ENCODE peak calls at places on chromosomes 2 and 18, in four cellular contexts. Y, M, P and B are unnamed samples.

GRCh38 chr2:56202722-56203121 is 18.9 kb downstream of the CCDC85A start:
- DNase-seq in Y (no peak), M (no peak), P (no peak), B (no peak)

GRCh38 chr2:135043345-135043744 is 3.9 kb downstream of the MAP3K19 start:
- DNase-seq in Y (no peak), M (peak; percentile 25), P (no peak), B (no peak)

GRCh38 chr2:60453301-60453700 is 100.2 kb downstream of the BCL11A start:
- DNase-seq in Y (no peak), M (no peak), P (no peak), B (no peak)

GRCh38 chr18:76633504-76634259 is 138.6 kb upstream of the ZNF516 start:
- DNase-seq in Y (no peak), M (no peak), P (no peak), B (no peak)

GRCh38 chr2:218880749-218881594 is at the start of gene WNT10A:
- DNase-seq in Y (no peak), M (no peak), P (no peak), B (no peak)

GRCh38 chr2:137966043-137966442 is 1.8 kb downstream of the HNMT start:
- DNase-seq in Y (no peak), M (no peak), P (no peak), B (no peak)

GRCh38 chr2:71561441-71562267 is 108.3 kb downstream of the DYSF start:
- DNase-seq in Y (no peak), M (no peak), P (no peak), B (no peak)

GRCh38 chr2:8604262-8604661 is 77.6 kb upstream of the ID2 start:
- DNase-seq in Y (peak; percentile 77), M (no peak), P (no peak), B (no peak)

GRCh38 chr2:16250886-16251285 is 310.5 kb downstream of the MYCN start:
- DNase-seq in Y (no peak), M (no peak), P (no peak), B (no peak)

GRCh38 chr18:44988821-44989587 is 308.3 kb downstream of the SETBP1 start:
- DNase-seq in Y (no peak), M (no peak), P (no peak), B (no peak)

GRCh38 chr2:17539596-17539992 is 902 bp upstream of the VSNL1 start:
- DNase-seq in Y (no peak), M (peak; percentile 39), P (peak; percentile 23), B (no peak)

GRCh38 chr18:487371-487770 is 13.1 kb downstream of the COLEC12 start:
- DNase-seq in Y (peak; percentile 46), M (no peak), P (no peak), B (no peak)

GRCh38 chr2:220276736-220277444 is 649.5 kb downstream of the SLC4A3 start:
- DNase-seq in Y (peak; percentile 49), M (no peak), P (no peak), B (no peak)

GRCh38 chr2:53036196-53036595 is 731.4 kb upstream of the CHAC2 start:
- DNase-seq in Y (peak; percentile 64), M (no peak), P (no peak), B (no peak)

GRCh38 chr18:66280470-66280869 is 323.4 kb downstream of the CDH19 start:
- DNase-seq in Y (no peak), M (no peak), P (peak; percentile 5), B (no peak)

GRCh38 chr18:29156531-29156930 is 979.6 kb upstream of the CDH2 start:
- DNase-seq in Y (no peak), M (no peak), P (no peak), B (no peak)

GRCh38 chr2:119360423-119360966 is 6.1 kb downstream of the C2orf76 start:
- DNase-seq in Y (no peak), M (no peak), P (no peak), B (no peak)

GRCh38 chr2:111618953-111619902 is 264.8 kb downstream of the ANAPC1 start:
- DNase-seq in Y (no peak), M (no peak), P (no peak), B (no peak)

GRCh38 chr2:178449700-178450573 is 1.0 kb downstream of the PRKRA start:
- DNase-seq in Y (peak; percentile 11), M (no peak), P (no peak), B (no peak)

GRCh38 chr2:31251018-31251417 is 17.1 kb downstream of the EHD3 start:
- DNase-seq in Y (no peak), M (no peak), P (no peak), B (no peak)

GRCh38 chr2:45962522-45962921 is 311.0 kb downstream of the PRKCE start:
- DNase-seq in Y (peak; percentile 84), M (no peak), P (peak; percentile 78), B (peak; percentile 65)

GRCh38 chr18:3256693-3257626 is 5.0 kb upstream of the MYL12B start:
- DNase-seq in Y (peak; percentile 91), M (peak; percentile 62), P (no peak), B (no peak)

GRCh38 chr2:237717366-237718276 is 81.0 kb upstream of the RBM44 start:
- DNase-seq in Y (no peak), M (no peak), P (no peak), B (no peak)

GRCh38 chr2:128635361-128635900 is 316.8 kb upstream of the HS6ST1 start:
- DNase-seq in Y (no peak), M (no peak), P (no peak), B (peak; percentile 53)

GRCh38 chr2:225894240-225894980 is 494.9 kb downstream of the NYAP2 start:
- DNase-seq in Y (peak; percentile 78), M (no peak), P (no peak), B (no peak)

GRCh38 chr2:69149631-69150215 is 136.7 kb downstream of the ANTXR1 start:
- DNase-seq in Y (peak; percentile 68), M (no peak), P (peak; percentile 41), B (no peak)

GRCh38 chr2:204625135-204625534 is 79.9 kb downstream of the PARD3B start:
- DNase-seq in Y (no peak), M (no peak), P (no peak), B (no peak)

GRCh38 chr2:100818003-100818605 is 1.8 kb upstream of the NPAS2 start:
- DNase-seq in Y (peak; percentile 29), M (no peak), P (no peak), B (no peak)

GRCh38 chr2:100818606-100819364 is 1.2 kb upstream of the NPAS2 start:
- DNase-seq in Y (peak; percentile 72), M (peak; percentile 77), P (peak; percentile 69), B (peak; percentile 73)

GRCh38 chr2:100814453-100814852 is 5.5 kb upstream of the NPAS2 start:
- DNase-seq in Y (no peak), M (no peak), P (no peak), B (no peak)

GRCh38 chr2:100819365-100820345 is at the start of gene NPAS2:
- DNase-seq in Y (peak; percentile 46), M (peak; percentile 66), P (peak; percentile 33), B (no peak)

GRCh38 chr2:100817388-100817985 is 2.5 kb upstream of the NPAS2 start:
- DNase-seq in Y (no peak), M (no peak), P (no peak), B (no peak)
- H3K27me3 ChIP-seq in Y (no peaks in the 10 kb centered on the region), M (peaks cover 2% of the 10 kb centered on the region), P (no peaks in the 10 kb centered on the region), B (no peaks in the 10 kb centered on the region)

GRCh38 chr18:37572736-37573135 is 7.1 kb upstream of the CELF4 start:
- DNase-seq in Y (no peak), M (no peak), P (no peak), B (no peak)
- H3K27me3 ChIP-seq in Y (peaks cover 15% of the 10 kb centered on the region), M (peaks cover 9% of the 10 kb centered on the region), P (peaks cover 51% of the 10 kb centered on the region), B (peaks cover 8% of the 10 kb centered on the region)

DNA sequence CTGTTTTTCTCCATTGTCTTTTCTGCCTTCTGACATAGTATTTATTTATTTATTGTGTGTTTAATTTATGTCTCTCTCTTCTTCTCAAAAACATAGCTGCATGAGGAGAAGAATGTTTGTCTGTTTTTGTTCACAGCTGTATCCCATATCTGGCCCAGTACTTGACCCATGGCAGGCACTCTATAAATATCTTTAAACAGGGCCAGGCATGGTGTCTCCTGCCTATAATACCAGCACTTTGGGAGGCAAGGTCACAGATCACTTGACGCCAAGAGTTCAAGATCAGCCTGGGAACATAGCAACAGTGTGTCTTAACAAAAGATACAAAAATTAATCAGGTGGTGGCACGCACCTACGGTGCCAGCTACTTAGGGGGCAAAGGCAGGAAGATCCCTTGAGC is 361.3 kb upstream of the KLHL29 start:
- DNase-seq in Y (no peak), M (no peak), P (no peak), B (no peak)
- H3K27me3 ChIP-seq in Y (no peaks in the 10 kb centered on the region), M (no peaks in the 10 kb centered on the region), P (peaks cover 16% of the 10 kb centered on the region), B (no peaks in the 10 kb centered on the region)

GRCh38 chr2:67215636-67216035 is 181.5 kb upstream of the ETAA1 start:
- DNase-seq in Y (peak; percentile 69), M (no peak), P (no peak), B (no peak)
- H3K27me3 ChIP-seq in Y (no peaks in the 10 kb centered on the region), M (peaks cover 9% of the 10 kb centered on the region), P (peaks cover 3% of the 10 kb centered on the region), B (no peaks in the 10 kb centered on the region)

DNA sequence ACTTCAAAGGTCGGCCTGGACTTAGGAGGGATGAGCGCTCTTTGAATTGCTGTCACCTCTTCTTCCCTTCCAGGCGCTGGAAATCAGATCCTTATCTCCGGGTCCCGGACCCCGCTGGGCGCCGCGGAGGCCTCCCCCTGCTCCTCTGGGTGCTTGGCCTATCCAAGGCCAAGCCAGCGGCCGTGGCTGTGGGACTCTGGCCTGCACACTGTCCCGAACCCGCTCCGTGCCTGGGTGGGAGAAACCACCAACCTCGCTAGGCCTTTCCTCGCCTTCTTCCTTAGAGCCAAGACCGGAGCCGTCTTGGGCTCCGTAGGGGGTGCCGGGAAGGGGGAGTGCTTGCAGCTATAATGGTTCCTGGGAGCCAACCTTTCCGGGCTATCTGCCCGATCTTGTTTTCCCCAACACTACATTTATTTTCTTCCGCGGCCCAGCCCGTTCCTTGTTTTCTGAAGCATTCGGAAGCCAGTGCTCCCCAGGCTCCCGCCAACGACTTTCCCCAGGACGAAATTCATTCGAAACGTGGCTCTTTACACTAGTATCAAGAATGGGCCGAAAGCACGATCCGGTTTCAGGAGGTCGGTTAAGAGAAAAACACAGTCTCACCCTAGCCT is 2.4 kb downstream of the OSR1 start:
- DNase-seq in Y (peak; percentile 29), M (no peak), P (no peak), B (no peak)
- H3K27me3 ChIP-seq in Y (no peaks in the 10 kb centered on the region), M (no peaks in the 10 kb centered on the region), P (peaks cover 77% of the 10 kb centered on the region), B (no peaks in the 10 kb centered on the region)

GRCh38 chr18:13485604-13486003 is 240.8 kb downstream of the FAM210A start:
- DNase-seq in Y (no peak), M (no peak), P (no peak), B (no peak)
- H3K27me3 ChIP-seq in Y (no peaks in the 10 kb centered on the region), M (no peaks in the 10 kb centered on the region), P (no peaks in the 10 kb centered on the region), B (no peaks in the 10 kb centered on the region)

GRCh38 chr2:86788881-86789686 is 1.6 kb downstream of the CD8A start:
- DNase-seq in Y (no peak), M (no peak), P (no peak), B (no peak)
- H3K27me3 ChIP-seq in Y (peaks cover 74% of the 10 kb centered on the region), M (no peaks in the 10 kb centered on the region), P (peaks cover 54% of the 10 kb centered on the region), B (peaks cover 9% of the 10 kb centered on the region)

GRCh38 chr2:2191110-2191707 is 139.9 kb downstream of the MYT1L start:
- DNase-seq in Y (no peak), M (no peak), P (no peak), B (no peak)
- H3K27me3 ChIP-seq in Y (no peaks in the 10 kb centered on the region), M (no peaks in the 10 kb centered on the region), P (peaks cover 21% of the 10 kb centered on the region), B (no peaks in the 10 kb centered on the region)